ENCODE peak calls at places on chromosome 7, in seven cellular contexts. X, P, V, F, K, D and C are unnamed samples.

GRCh38 chr7:104059103-104059502 is 69.6 kb upstream of the RELN start:
- DNase-seq in V (no peak), P (no peak), F (no peak), K (no peak), D (no peak), X (peak; percentile 7), C (no peak)

GRCh38 chr7:126605553-126605952 is 647.2 kb downstream of the GRM8 start:
- DNase-seq in D (no peak), K (no peak), V (peak; percentile 49), F (no peak), X (peak; percentile 30), P (no peak), C (no peak)

GRCh38 chr7:133382775-133383559 is 130.1 kb downstream of the EXOC4 start:
- DNase-seq in P (no peak), V (no peak), K (no peak), D (no peak), F (no peak), X (no peak), C (no peak)

GRCh38 chr7:30173058-30173897 is 38.5 kb downstream of the MTURN start:
- DNase-seq in K (peak; percentile 40), D (peak; percentile 93), P (no peak), F (peak; percentile 45), X (peak; percentile 51), V (peak; percentile 98), C (peak; percentile 65)

GRCh38 chr7:38105874-38106483 is 72.1 kb upstream of the STARD3NL start:
- DNase-seq in K (peak; percentile 77), P (no peak), F (no peak), X (no peak), D (peak; percentile 69), V (peak; percentile 66), C (no peak)

GRCh38 chr7:149734514-149735075 is 38.8 kb downstream of the ZNF467 start:
- DNase-seq in D (no peak), V (no peak), F (no peak), P (no peak), K (no peak), X (no peak), C (no peak)

GRCh38 chr7:46707973-46708372 is 786.9 kb upstream of the IGFBP3 start:
- DNase-seq in K (no peak), X (no peak), F (no peak), V (no peak), D (no peak), P (no peak), C (no peak)

GRCh38 chr7:136293272-136293671 is 316.1 kb upstream of the MTPN start:
- DNase-seq in K (no peak), D (no peak), X (no peak), V (no peak), F (no peak), P (no peak), C (no peak)

GRCh38 chr7:129884495-129884894 is 68.3 kb downstream of the UBE2H start:
- DNase-seq in V (no peak), X (no peak), F (no peak), K (no peak), D (no peak), P (no peak), C (no peak)